ENCODE peak calls at places on chromosomes 12 and 14, in five cellular contexts. G is neuronal stem cell, L is adipocyte, F is tibial nerve, C is cardiac muscle cell. P is an unnamed sample.

GRCh38 chr14:38197001-38197760 is 10.5 kb upstream of the SSTR1 start:
- DNase-seq in L (peak; percentile 80), F (no peak), G (no peak), C (no peak), P (no peak)

GRCh38 chr14:76810953-76811400 is 1.7 kb downstream of the ANGEL1 start:
- DNase-seq in F (no peak), C (peak; percentile 19), L (peak; percentile 82), G (no peak), P (no peak)

GRCh38 chr14:100022772-100023451 is 42.3 kb upstream of the EVL start:
- DNase-seq in F (no peak), C (no peak), G (no peak), L (no peak), P (no peak)

GRCh38 chr12:127654383-127654985 is 612.5 kb upstream of the TMEM132C start:
- DNase-seq in L (no peak), F (no peak), G (no peak), C (no peak), P (no peak)

GRCh38 chr14:103070263-103070885 is 13.0 kb upstream of the CDC42BPB start:
- DNase-seq in F (no peak), G (no peak), L (no peak), C (no peak), P (no peak)

GRCh38 chr14:77241955-77242354 is 29.1 kb downstream of the NGB start:
- DNase-seq in G (no peak), L (no peak), F (no peak), C (peak; percentile 37), P (no peak)

GRCh38 chr12:122872815-122873361 is 23.0 kb downstream of the VPS37B start:
- DNase-seq in F (no peak), G (no peak), C (no peak), L (no peak), P (no peak)

GRCh38 chr12:503111-503761 is 43.5 kb downstream of the B4GALNT3 start:
- DNase-seq in G (no peak), F (no peak), C (peak; percentile 76), L (no peak), P (no peak)

GRCh38 chr12:2112401-2112800 is 59.6 kb downstream of the CACNA1C start:
- DNase-seq in G (no peak), L (no peak), F (no peak), C (no peak), P (no peak)

GRCh38 chr14:32940066-32940651 is 1.5 kb downstream of the NPAS3 start:
- DNase-seq in L (no peak), C (no peak), F (no peak), G (no peak), P (no peak)

GRCh38 chr14:90560529-90560928 is 163.7 kb downstream of the CALM1 start:
- DNase-seq in L (no peak), F (no peak), G (no peak), C (no peak), P (no peak)

GRCh38 chr14:75533791-75534190 is 11.5 kb downstream of the BATF start:
- DNase-seq in C (no peak), F (no peak), G (no peak), L (no peak), P (no peak)

GRCh38 chr12:14443531-14443930 is 78.0 kb downstream of the ATF7IP start:
- DNase-seq in F (no peak), G (no peak), C (no peak), L (peak; percentile 23), P (no peak)

GRCh38 chr12:100857418-100857817 is 62.8 kb downstream of the ANO4 start:
- DNase-seq in G (no peak), C (no peak), F (no peak), L (no peak), P (no peak)

GRCh38 chr12:5442251-5443006 is 10.5 kb downstream of the NTF3 start:
- DNase-seq in C (peak; percentile 62), F (no peak), L (peak; percentile 62), G (peak; percentile 29), P (peak; percentile 29)

GRCh38 chr14:96424104-96424989 is 32.4 kb downstream of the AK7 start:
- DNase-seq in F (no peak), L (peak; percentile 91), G (peak; percentile 61), C (peak; percentile 83), P (no peak)

GRCh38 chr12:13628067-13628466 is 353.3 kb downstream of the GRIN2B start:
- DNase-seq in G (no peak), L (no peak), F (no peak), C (no peak), P (no peak)

GRCh38 chr14:52399886-52400599 is 85.9 kb downstream of the PTGER2 start:
- DNase-seq in C (peak; percentile 17), G (no peak), L (peak; percentile 85), F (no peak), P (no peak)

GRCh38 chr12:24539646-24540045 is 409.3 kb downstream of the BCAT1 start:
- DNase-seq in L (no peak), F (no peak), G (no peak), C (no peak), P (no peak)

GRCh38 chr12:74021937-74022336 is 515.7 kb upstream of the ATXN7L3B start:
- DNase-seq in L (peak; percentile 71), C (peak; percentile 76), G (peak; percentile 57), F (no peak), P (peak; percentile 53)

GRCh38 chr12:118714051-118714460 is 267.3 kb upstream of the SRRM4 start:
- DNase-seq in C (peak; percentile 73), L (no peak), F (no peak), G (peak; percentile 54), P (peak; percentile 7)

GRCh38 chr14:50036211-50036610 is 80.2 kb downstream of the VCPKMT start:
- DNase-seq in C (no peak), L (no peak), F (no peak), G (no peak), P (no peak)

GRCh38 chr14:76098047-76098446 is 53.7 kb upstream of the GPATCH2L start:
- DNase-seq in F (no peak), L (no peak), G (no peak), C (no peak), P (no peak)

DNA sequence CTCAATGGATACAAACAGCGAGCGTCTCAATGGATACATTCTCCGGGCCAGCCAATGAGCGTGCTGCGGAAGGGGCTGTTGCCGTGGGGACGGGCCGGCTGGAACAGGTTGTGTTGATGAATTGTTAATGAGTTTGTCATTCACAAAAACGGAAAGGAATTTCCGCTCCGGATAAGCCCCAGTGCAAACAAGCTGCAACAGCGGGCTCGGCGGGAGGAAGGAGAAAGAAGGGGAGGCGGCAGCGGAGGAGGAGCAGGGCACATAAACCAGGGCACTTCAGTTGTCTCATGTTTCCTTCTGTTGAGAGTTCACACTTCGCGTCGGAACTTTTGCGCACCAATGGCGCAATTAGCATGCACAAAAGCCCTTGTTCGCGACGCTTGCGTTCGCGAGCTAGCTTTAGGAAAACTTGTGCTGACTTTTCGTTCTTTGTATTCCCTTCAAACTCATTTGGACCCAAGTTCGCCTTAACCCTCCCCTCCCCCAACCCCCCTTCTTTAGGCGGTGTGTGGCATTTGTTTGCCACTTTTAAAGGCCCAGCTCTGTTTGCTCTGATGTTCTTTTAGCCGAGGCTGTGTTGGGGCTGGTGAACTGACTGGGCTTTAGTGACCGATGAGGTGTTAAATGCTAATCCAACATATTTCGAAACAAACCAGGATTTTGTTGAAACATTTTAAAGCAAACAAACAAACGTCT is at the start of gene DUSP6:
- DNase-seq in L (peak; percentile 98), C (peak; percentile 97), F (peak; percentile 88), G (peak; percentile 98), P (peak; percentile 98)
- H3K27me3 ChIP-seq in L (no peaks in the 10 kb centered on the region), C (no peaks in the 10 kb centered on the region), F (no peaks in the 10 kb centered on the region), G (peaks cover 26% of the 10 kb centered on the region), P (no peaks in the 10 kb centered on the region)

GRCh38 chr12:28857327-28857726 is 291.8 kb upstream of the FAR2 start:
- DNase-seq in C (no peak), F (no peak), G (no peak), L (no peak), P (no peak)

GRCh38 chr12:28851781-28852180 is 297.3 kb upstream of the FAR2 start:
- DNase-seq in L (no peak), G (no peak), F (no peak), C (no peak), P (no peak)

GRCh38 chr12:28855761-28856160 is 293.3 kb upstream of the FAR2 start:
- DNase-seq in L (peak; percentile 27), F (no peak), C (no peak), G (no peak), P (no peak)
- H3K27me3 ChIP-seq in L (no peaks in the 10 kb centered on the region), F (no peaks in the 10 kb centered on the region), C (no peaks in the 10 kb centered on the region), G (no peaks in the 10 kb centered on the region), P (no peaks in the 10 kb centered on the region)

DNA sequence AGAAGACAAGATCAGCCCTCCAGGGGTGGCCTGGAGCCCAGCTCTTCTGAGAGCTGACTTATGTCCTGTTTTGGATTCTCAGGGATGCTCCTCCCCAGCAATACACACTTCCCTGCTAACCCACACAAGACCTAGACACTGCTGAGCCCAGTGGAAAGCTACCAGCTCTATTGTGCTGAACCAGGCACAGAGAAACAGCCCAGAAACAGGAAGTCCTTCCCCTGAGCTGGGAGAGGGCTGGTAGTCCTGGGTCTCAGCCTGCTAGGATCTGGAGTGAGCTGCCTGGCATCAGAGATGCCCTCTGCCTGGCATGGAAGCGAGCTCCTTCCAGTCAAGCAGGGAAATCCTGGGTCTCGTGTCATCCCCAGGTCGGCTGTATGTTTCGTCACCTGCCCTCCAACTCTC is 1.2 kb upstream of the LAG3 start:
- DNase-seq in G (no peak), L (no peak), C (no peak), F (no peak), P (no peak)
- H3K27me3 ChIP-seq in G (peaks cover 2% of the 10 kb centered on the region), L (no peaks in the 10 kb centered on the region), C (peaks cover 29% of the 10 kb centered on the region), F (no peaks in the 10 kb centered on the region), P (no peaks in the 10 kb centered on the region)

GRCh38 chr12:3207174-3207573 is 130.0 kb downstream of the TSPAN9 start:
- DNase-seq in C (peak; percentile 73), L (no peak), G (no peak), F (no peak), P (no peak)

GRCh38 chr12:3204716-3205617 is 127.8 kb downstream of the TSPAN9 start:
- DNase-seq in G (no peak), L (no peak), F (no peak), C (no peak), P (no peak)

GRCh38 chr12:3205742-3206519 is 128.8 kb downstream of the TSPAN9 start:
- DNase-seq in G (no peak), L (no peak), C (no peak), F (no peak), P (no peak)

GRCh38 chr12:3206536-3207072 is 129.4 kb downstream of the TSPAN9 start:
- DNase-seq in F (no peak), L (no peak), C (no peak), G (no peak), P (no peak)

GRCh38 chr12:3207858-3208257 is 130.7 kb downstream of the TSPAN9 start:
- DNase-seq in L (no peak), G (no peak), F (no peak), C (peak; percentile 39), P (no peak)
- H3K27me3 ChIP-seq in L (peaks cover 6% of the 10 kb centered on the region), G (no peaks in the 10 kb centered on the region), F (no peaks in the 10 kb centered on the region), C (no peaks in the 10 kb centered on the region), P (no peaks in the 10 kb centered on the region)

GRCh38 chr12:49340095-49340870 is 3.3 kb upstream of the C1QL4 start:
- DNase-seq in F (no peak), G (no peak), C (no peak), L (no peak), P (no peak)
- H3K27me3 ChIP-seq in F (peaks cover 91% of the 10 kb centered on the region), G (peaks cover 95% of the 10 kb centered on the region), C (peaks cover 100% of the 10 kb centered on the region), L (peaks cover 77% of the 10 kb centered on the region), P (no peaks in the 10 kb centered on the region)

GRCh38 chr12:52829986-52830385 is 4.1 kb downstream of the KRT79 start:
- DNase-seq in L (no peak), C (no peak), G (no peak), F (no peak), P (no peak)
- H3K27me3 ChIP-seq in L (no peaks in the 10 kb centered on the region), C (no peaks in the 10 kb centered on the region), G (no peaks in the 10 kb centered on the region), F (no peaks in the 10 kb centered on the region), P (no peaks in the 10 kb centered on the region)